ENCODE peak calls at places on chromosomes 2 and 18, in seven cellular contexts. O is effector CD8-positive, alpha-beta T cell; C is bronchial epithelial cell; Z is HuH-7.5; F is GM03348; J is stimulated activated CD8-positive, alpha-beta memory T cell treated with anti-CD3 and anti-CD28 coated beads, Interleukin-4, amount 100 ng/mL, for 4 hours; D is T1000. M is an unnamed sample.
A peak's percentile ranks its signal among the peaks of the same experiment; 100 is the strongest.

GRCh38 chr2:160353166-160353565 is 140.4 kb downstream of the RBMS1 start:
- DNase-seq in O (no peak), C (peak; percentile 28), Z (no peak), F (no peak), J (no peak), D (no peak), M (no peak)

GRCh38 chr2:232592687-232593407 is 40.6 kb upstream of the EFHD1 start:
- DNase-seq in O (no peak), C (peak; percentile 97), Z (no peak), F (peak; percentile 67), J (no peak), D (peak; percentile 44), M (peak; percentile 96)

GRCh38 chr18:54181856-54182612 is 42.4 kb downstream of the MBD2 start:
- DNase-seq in O (no peak), C (peak; percentile 76), Z (no peak), F (no peak), J (no peak), D (no peak), M (peak; percentile 20)

GRCh38 chr2:160205511-160205910 is 5.4 kb upstream of the ITGB6 start:
- DNase-seq in O (no peak), C (peak; percentile 100), Z (no peak), F (peak; percentile 88), J (no peak), D (peak; percentile 95), M (peak; percentile 99)

GRCh38 chr2:138296365-138296764 is 205.2 kb upstream of the SPOPL start:
- DNase-seq in O (no peak), C (no peak), Z (no peak), F (no peak), J (no peak), D (no peak), M (no peak)

GRCh38 chr18:68839701-68840100 is 41.8 kb downstream of the CCDC102B start:
- DNase-seq in O (no peak), C (no peak), Z (no peak), F (no peak), J (no peak), D (no peak), M (peak; percentile 30)

GRCh38 chr2:219452361-219453317 is 18.0 kb downstream of the SPEG start:
- DNase-seq in O (no peak), C (peak; percentile 94), Z (no peak), F (peak; percentile 96), J (no peak), D (peak; percentile 85), M (peak; percentile 95)

GRCh38 chr2:100285691-100286090 is 36.6 kb downstream of the LONRF2 start:
- DNase-seq in O (no peak), C (peak; percentile 37), Z (no peak), F (no peak), J (no peak), D (no peak), M (peak; percentile 21)

GRCh38 chr2:201559067-201559710 is 84.1 kb downstream of the TMEM237 start:
- DNase-seq in O (no peak), C (peak; percentile 44), Z (no peak), F (no peak), J (no peak), D (no peak), M (no peak)

GRCh38 chr18:69469444-69469919 is 68.8 kb downstream of the DOK6 start:
- DNase-seq in O (no peak), C (no peak), Z (no peak), F (no peak), J (no peak), D (no peak), M (no peak)

GRCh38 chr2:47265158-47265557 is 110.0 kb upstream of the STPG4 start:
- DNase-seq in O (no peak), C (no peak), Z (no peak), F (no peak), J (no peak), D (no peak), M (no peak)

GRCh38 chr2:44537264-44537663 is 175.5 kb downstream of the CAMKMT start:
- DNase-seq in O (no peak), C (peak; percentile 40), Z (no peak), F (no peak), J (no peak), D (no peak), M (no peak)

GRCh38 chr18:59518705-59519104 is 159.6 kb upstream of the LMAN1 start:
- DNase-seq in O (no peak), C (no peak), Z (no peak), F (no peak), J (no peak), D (no peak), M (no peak)

GRCh38 chr2:217047209-217047998 is 187.5 kb upstream of the TNP1 start:
- DNase-seq in O (no peak), C (no peak), Z (no peak), F (no peak), J (no peak), D (no peak), M (no peak)

GRCh38 chr2:44246840-44247369 is 28.4 kb upstream of the SLC3A1 start:
- DNase-seq in O (no peak), C (no peak), Z (no peak), F (no peak), J (no peak), D (no peak), M (no peak)

GRCh38 chr18:4842287-4842686 is 354.8 kb downstream of the AKAIN1 start:
- DNase-seq in O (no peak), C (peak; percentile 56), Z (no peak), F (no peak), J (no peak), D (no peak), M (no peak)

GRCh38 chr2:120771556-120772208 is 36.0 kb downstream of the GLI2 start:
- DNase-seq in O (no peak), C (no peak), Z (no peak), F (peak; percentile 93), J (no peak), D (peak; percentile 81), M (peak; percentile 96)

GRCh38 chr18:76490040-76490439 is 5.0 kb downstream of the ZNF516 start:
- DNase-seq in O (no peak), C (no peak), Z (no peak), F (no peak), J (no peak), D (no peak), M (no peak)

GRCh38 chr18:9335255-9336045 is 877 bp downstream of the TWSG1 start:
- DNase-seq in O (no peak), C (peak; percentile 22), Z (no peak), F (peak; percentile 37), J (no peak), D (no peak), M (peak; percentile 22)

GRCh38 chr2:76188334-76188733 is 477.6 kb upstream of the GCFC2 start:
- DNase-seq in O (no peak), C (no peak), Z (no peak), F (no peak), J (no peak), D (no peak), M (no peak)

GRCh38 chr18:25144835-25145234 is 207.1 kb downstream of the ZNF521 start:
- DNase-seq in O (no peak), C (no peak), Z (no peak), F (peak; percentile 15), J (no peak), D (peak; percentile 14), M (peak; percentile 44)

GRCh38 chr18:48615566-48616401 is 77.0 kb downstream of the CTIF start:
- DNase-seq in O (no peak), C (peak; percentile 12), Z (no peak), F (no peak), J (no peak), D (no peak), M (no peak)

GRCh38 chr18:3794537-3795348 is 344.8 kb downstream of the TGIF1 start:
- DNase-seq in O (no peak), C (peak; percentile 99), Z (no peak), F (peak; percentile 13), J (no peak), D (peak; percentile 75), M (peak; percentile 97)

GRCh38 chr2:34069604-34070003 is 470.5 kb upstream of the FAM98A start:
- DNase-seq in O (no peak), C (no peak), Z (no peak), F (no peak), J (no peak), D (no peak), M (no peak)

GRCh38 chr2:27086722-27087446 is at the start of gene KHK:
- DNase-seq in O (no peak), C (peak; percentile 38), Z (peak; percentile 89), F (peak; percentile 27), J (no peak), D (peak; percentile 46), M (no peak)

GRCh38 chr2:26459991-26460612 is 17.8 kb downstream of the OTOF start:
- DNase-seq in O (no peak), C (no peak), Z (no peak), F (no peak), J (no peak), D (no peak), M (no peak)

GRCh38 chr2:233967163-233967562 is 50.0 kb downstream of the TRPM8 start:
- DNase-seq in O (no peak), C (no peak), Z (no peak), F (no peak), J (no peak), D (no peak), M (no peak)

GRCh38 chr18:44682871-44683221 is 2.2 kb downstream of the SETBP1 start:
- DNase-seq in O (no peak), C (no peak), Z (no peak), F (no peak), J (no peak), D (no peak), M (no peak)

GRCh38 chr18:1708006-1708405 is 803.3 kb downstream of the ADCYAP1 start:
- DNase-seq in O (no peak), C (peak; percentile 53), Z (no peak), F (no peak), J (no peak), D (no peak), M (no peak)